ENCODE peak calls at places on chromosomes 11 and 22, in seven cellular contexts. G is IMR-90, I is H1, Q is H9, W is mesenchymal stem cell, D is neuronal stem cell, T is trophoblast cell. C is an unnamed sample. For H3K4me1, the result is how much of the 10 kb centered on the place peaks cover.

GRCh38 chr11:131773626-131774025 is 403.2 kb downstream of the NTM start:
- DNase-seq in G (peak), Q (no peak), T (no peak), I (no peak), D (no peak), W (no peak), C (no peak)

GRCh38 chr22:49975543-49976389 is 15.2 kb downstream of the PIM3 start:
- DNase-seq in T (no peak), W (no peak), D (no peak), I (no peak), Q (peak), G (no peak), C (peak)

GRCh38 chr11:57482782-57483569 is 22.6 kb downstream of the RTN4RL2 start:
- DNase-seq in I (no peak), Q (peak), T (peak), W (peak), G (peak), D (peak), C (peak)

GRCh38 chr11:65854871-65855837 is 2.8 kb downstream of the CFL1 start:
- DNase-seq in G (no peak), I (no peak), Q (peak), D (no peak), T (no peak), W (no peak), C (no peak)

GRCh38 chr11:66189031-66189745 is 79.3 kb upstream of the RAB1B start:
- DNase-seq in Q (no peak), W (peak), T (no peak), I (no peak), D (no peak), G (peak), C (no peak)

GRCh38 chr11:79336740-79337517 is 103.9 kb downstream of the TENM4 start:
- DNase-seq in W (no peak), Q (no peak), G (peak), T (no peak), I (no peak), D (no peak), C (peak)

GRCh38 chr22:46150615-46151423 is 493 bp downstream of the PPARA start:
- DNase-seq in W (peak), G (no peak), D (peak), T (peak), Q (peak), I (no peak), C (no peak)

GRCh38 chr11:21654091-21654490 is 538.8 kb upstream of the ANO5 start:
- DNase-seq in T (no peak), I (no peak), W (no peak), D (peak), Q (no peak), G (no peak), C (no peak)

GRCh38 chr11:71384561-71384960 is 63.6 kb downstream of the DHCR7 start:
- DNase-seq in T (no peak), Q (no peak), D (no peak), W (no peak), G (no peak), I (no peak), C (no peak)

GRCh38 chr22:45216133-45217003 is 24.3 kb downstream of the KIAA0930 start:
- DNase-seq in G (peak), Q (peak), D (no peak), T (peak), I (no peak), W (peak), C (peak)

GRCh38 chr11:34805937-34806336 is 110.2 kb downstream of the APIP start:
- DNase-seq in Q (no peak), T (no peak), D (no peak), G (no peak), W (no peak), I (no peak), C (no peak)

GRCh38 chr22:50399751-50400331 is 56.7 kb downstream of the PPP6R2 start:
- DNase-seq in G (no peak), D (peak), W (peak), I (peak), T (peak), Q (peak), C (peak)

GRCh38 chr11:13669544-13670488 is 1.3 kb downstream of the FAR1 start:
- DNase-seq in Q (no peak), G (no peak), D (no peak), I (no peak), T (peak), W (peak), C (no peak)

GRCh38 chr11:114200351-114200750 is 95.8 kb upstream of the NNMT start:
- DNase-seq in T (no peak), Q (no peak), G (no peak), W (no peak), I (no peak), D (no peak), C (no peak)

GRCh38 chr11:6617315-6617781 is 1.9 kb downstream of the TPP1 start:
- DNase-seq in W (peak), D (no peak), Q (no peak), I (no peak), T (no peak), G (no peak), C (no peak)

GRCh38 chr11:115885446-115885978 is 381.3 kb upstream of the CADM1 start:
- DNase-seq in I (no peak), Q (no peak), D (peak), T (no peak), W (no peak), G (no peak), C (peak)

GRCh38 chr11:67420147-67420645 is 4.7 kb downstream of the CARNS1 start:
- DNase-seq in Q (no peak), T (no peak), G (no peak), I (no peak), D (no peak), W (no peak), C (no peak)
- H3K9ac ChIP-seq in Q (no peak), T (peak), G (peak), I (peak), D (peak), W (peak), C (peak)

GRCh38 chr11:1556278-1557167 is 15.5 kb downstream of the DUSP8 start:
- DNase-seq in T (no peak), I (no peak), W (no peak), Q (peak), G (no peak), D (no peak), C (no peak)
- H3K4me1 ChIP-seq in T (under half), I (under half), W (under half), Q (under half), G (under half), D (under half), C (under half)

GRCh38 chr11:476416-476815 is 26.3 kb downstream of the PTDSS2 start:
- DNase-seq in I (no peak), D (no peak), G (no peak), W (no peak), Q (no peak), T (no peak), C (no peak)
- H2BK5ac ChIP-seq in I (peak), D (no peak), G (no peak), W (no peak), Q (no peak), T (no peak), C (no peak)

GRCh38 chr22:19762315-19763140 is 1.9 kb downstream of the TBX1 start:
- DNase-seq in Q (no peak), D (no peak), T (no peak), W (peak), I (no peak), G (no peak), C (no peak)
- H3K9ac ChIP-seq in Q (no peak), D (no peak), T (no peak), W (peak), I (no peak), G (no peak), C (no peak)

C was measured in mesendoderm.